ENCODE peak calls at places on chromosomes 12 and 14, in seven cellular contexts. One of them, this sample, is unnamed.

GRCh38 chr14:31263485-31264133 is 56.0 kb upstream of the HECTD1 start:
- DNase-seq in type B pancreatic cell: no peak
- DNase-seq in fibroblast of villous mesenchyme: peak
- DNase-seq in stimulated activated CD4-positive, alpha-beta T cell treated with anti-CD3 and anti-CD28 coated beads, Interleukin-1b, Interleukin-23, amount 100 ng/mL, for 1 hour: no peak
- DNase-seq in nephron progenitor cell: no peak
- DNase-seq in AG20443: peak
- DNase-seq in HL-60: no peak
- DNase-seq in this sample: no peak

GRCh38 chr12:107372229-107372658 is 278.9 kb upstream of the CRY1 start:
- DNase-seq in fibroblast of villous mesenchyme: no peak
- DNase-seq in stimulated activated CD4-positive, alpha-beta T cell treated with anti-CD3 and anti-CD28 coated beads, Interleukin-1b, Interleukin-23, amount 100 ng/mL, for 1 hour: no peak
- DNase-seq in nephron progenitor cell: no peak
- DNase-seq in HL-60: no peak
- DNase-seq in type B pancreatic cell: no peak
- DNase-seq in AG20443: no peak
- DNase-seq in this sample: no peak

GRCh38 chr12:22121224-22121623 is 75.2 kb downstream of the CMAS start:
- DNase-seq in fibroblast of villous mesenchyme: no peak
- DNase-seq in HL-60: no peak
- DNase-seq in stimulated activated CD4-positive, alpha-beta T cell treated with anti-CD3 and anti-CD28 coated beads, Interleukin-1b, Interleukin-23, amount 100 ng/mL, for 1 hour: no peak
- DNase-seq in type B pancreatic cell: no peak
- DNase-seq in AG20443: no peak
- DNase-seq in nephron progenitor cell: no peak
- DNase-seq in this sample: no peak

GRCh38 chr12:21337959-21338704 is 3.4 kb upstream of the SLCO1A2 start:
- DNase-seq in nephron progenitor cell: no peak
- DNase-seq in HL-60: no peak
- DNase-seq in AG20443: no peak
- DNase-seq in type B pancreatic cell: no peak
- DNase-seq in fibroblast of villous mesenchyme: no peak
- DNase-seq in stimulated activated CD4-positive, alpha-beta T cell treated with anti-CD3 and anti-CD28 coated beads, Interleukin-1b, Interleukin-23, amount 100 ng/mL, for 1 hour: no peak
- DNase-seq in this sample: no peak

GRCh38 chr12:46950116-46950515 is 124.3 kb upstream of the SLC38A4 start:
- DNase-seq in fibroblast of villous mesenchyme: no peak
- DNase-seq in nephron progenitor cell: no peak
- DNase-seq in type B pancreatic cell: no peak
- DNase-seq in stimulated activated CD4-positive, alpha-beta T cell treated with anti-CD3 and anti-CD28 coated beads, Interleukin-1b, Interleukin-23, amount 100 ng/mL, for 1 hour: no peak
- DNase-seq in AG20443: no peak
- DNase-seq in HL-60: no peak
- DNase-seq in this sample: no peak

GRCh38 chr12:31368666-31369361 is 42.9 kb upstream of the SINHCAF start:
- DNase-seq in nephron progenitor cell: no peak
- DNase-seq in type B pancreatic cell: no peak
- DNase-seq in HL-60: no peak
- DNase-seq in fibroblast of villous mesenchyme: peak
- DNase-seq in AG20443: no peak
- DNase-seq in stimulated activated CD4-positive, alpha-beta T cell treated with anti-CD3 and anti-CD28 coated beads, Interleukin-1b, Interleukin-23, amount 100 ng/mL, for 1 hour: no peak
- DNase-seq in this sample: no peak

GRCh38 chr14:32468955-32469354 is 139.9 kb downstream of the AKAP6 start:
- DNase-seq in AG20443: peak
- DNase-seq in HL-60: no peak
- DNase-seq in fibroblast of villous mesenchyme: peak
- DNase-seq in nephron progenitor cell: no peak
- DNase-seq in type B pancreatic cell: no peak
- DNase-seq in stimulated activated CD4-positive, alpha-beta T cell treated with anti-CD3 and anti-CD28 coated beads, Interleukin-1b, Interleukin-23, amount 100 ng/mL, for 1 hour: no peak
- DNase-seq in this sample: no peak

GRCh38 chr12:117120787-117121186 is 21.6 kb upstream of the TESC start:
- DNase-seq in AG20443: no peak
- DNase-seq in fibroblast of villous mesenchyme: no peak
- DNase-seq in type B pancreatic cell: no peak
- DNase-seq in nephron progenitor cell: no peak
- DNase-seq in HL-60: no peak
- DNase-seq in stimulated activated CD4-positive, alpha-beta T cell treated with anti-CD3 and anti-CD28 coated beads, Interleukin-1b, Interleukin-23, amount 100 ng/mL, for 1 hour: no peak
- DNase-seq in this sample: no peak

GRCh38 chr12:88897723-88898122 is 317.5 kb upstream of the KITLG start:
- DNase-seq in stimulated activated CD4-positive, alpha-beta T cell treated with anti-CD3 and anti-CD28 coated beads, Interleukin-1b, Interleukin-23, amount 100 ng/mL, for 1 hour: no peak
- DNase-seq in type B pancreatic cell: no peak
- DNase-seq in nephron progenitor cell: no peak
- DNase-seq in fibroblast of villous mesenchyme: no peak
- DNase-seq in HL-60: no peak
- DNase-seq in AG20443: no peak
- DNase-seq in this sample: no peak

GRCh38 chr12:131861261-131862083 is 33.0 kb upstream of the ULK1 start:
- DNase-seq in nephron progenitor cell: no peak
- DNase-seq in stimulated activated CD4-positive, alpha-beta T cell treated with anti-CD3 and anti-CD28 coated beads, Interleukin-1b, Interleukin-23, amount 100 ng/mL, for 1 hour: no peak
- DNase-seq in HL-60: no peak
- DNase-seq in fibroblast of villous mesenchyme: no peak
- DNase-seq in type B pancreatic cell: no peak
- DNase-seq in AG20443: peak
- DNase-seq in this sample: no peak

GRCh38 chr12:12901158-12901791 is 9.9 kb downstream of the GPRC5A start:
- DNase-seq in fibroblast of villous mesenchyme: peak
- DNase-seq in HL-60: no peak
- DNase-seq in stimulated activated CD4-positive, alpha-beta T cell treated with anti-CD3 and anti-CD28 coated beads, Interleukin-1b, Interleukin-23, amount 100 ng/mL, for 1 hour: no peak
- DNase-seq in type B pancreatic cell: no peak
- DNase-seq in AG20443: peak
- DNase-seq in nephron progenitor cell: no peak
- DNase-seq in this sample: no peak

GRCh38 chr12:132253698-132254480 is 75.5 kb downstream of the GALNT9 start:
- DNase-seq in fibroblast of villous mesenchyme: no peak
- DNase-seq in HL-60: no peak
- DNase-seq in type B pancreatic cell: no peak
- DNase-seq in stimulated activated CD4-positive, alpha-beta T cell treated with anti-CD3 and anti-CD28 coated beads, Interleukin-1b, Interleukin-23, amount 100 ng/mL, for 1 hour: no peak
- DNase-seq in AG20443: no peak
- DNase-seq in nephron progenitor cell: no peak
- DNase-seq in this sample: no peak

This sample was measured in CD14-positive monocyte.